ENCODE peak calls at places on chromosomes 1 and 21, in ten cellular contexts. One of them, this sample, is unnamed. For H3K27me3 and H3K4me1, the result is how much of the 10 kb centered on the place peaks cover.

GRCh38 chr1:187646536-187647128 is 817.9 kb downstream of the PLA2G4A start:
- DNase-seq in CD8-positive, alpha-beta T cell: no peak
- DNase-seq in PC-3: no peak
- DNase-seq in GM23338: no peak
- DNase-seq in heart right ventricle: no peak
- DNase-seq in GM23248: no peak
- DNase-seq in pancreas: no peak
- DNase-seq in mammary epithelial cell: no peak
- DNase-seq in adrenal gland: no peak
- DNase-seq in colonic mucosa: no peak
- DNase-seq in this sample: no peak

GRCh38 chr1:199522338-199522737 is 505.2 kb upstream of the NR5A2 start:
- DNase-seq in CD8-positive, alpha-beta T cell: no peak
- DNase-seq in PC-3: peak
- DNase-seq in GM23338: no peak
- DNase-seq in heart right ventricle: no peak
- DNase-seq in GM23248: peak
- DNase-seq in pancreas: no peak
- DNase-seq in mammary epithelial cell: no peak
- DNase-seq in adrenal gland: no peak
- DNase-seq in colonic mucosa: no peak
- DNase-seq in this sample: no peak

GRCh38 chr1:244273845-244274619 is 177.7 kb downstream of the ADSS2 start:
- DNase-seq in CD8-positive, alpha-beta T cell: no peak
- DNase-seq in PC-3: peak
- DNase-seq in GM23338: no peak
- DNase-seq in heart right ventricle: peak
- DNase-seq in GM23248: peak
- DNase-seq in pancreas: no peak
- DNase-seq in mammary epithelial cell: peak
- DNase-seq in adrenal gland: peak
- DNase-seq in colonic mucosa: peak
- DNase-seq in this sample: peak

GRCh38 chr1:226659641-226660040 is 79.4 kb downstream of the ITPKB start:
- DNase-seq in CD8-positive, alpha-beta T cell: no peak
- DNase-seq in PC-3: no peak
- DNase-seq in GM23338: no peak
- DNase-seq in heart right ventricle: no peak
- DNase-seq in GM23248: no peak
- DNase-seq in pancreas: no peak
- DNase-seq in mammary epithelial cell: no peak
- DNase-seq in adrenal gland: no peak
- DNase-seq in colonic mucosa: no peak
- DNase-seq in this sample: no peak

GRCh38 chr1:86375688-86376087 is 20.4 kb downstream of the ODF2L start:
- DNase-seq in CD8-positive, alpha-beta T cell: no peak
- DNase-seq in PC-3: no peak
- DNase-seq in GM23338: no peak
- DNase-seq in heart right ventricle: no peak
- DNase-seq in GM23248: peak
- DNase-seq in pancreas: no peak
- DNase-seq in mammary epithelial cell: no peak
- DNase-seq in adrenal gland: no peak
- DNase-seq in colonic mucosa: no peak
- DNase-seq in this sample: peak

GRCh38 chr1:2270260-2271100 is 42.4 kb downstream of the SKI start:
- DNase-seq in CD8-positive, alpha-beta T cell: no peak
- DNase-seq in PC-3: no peak
- DNase-seq in GM23338: no peak
- DNase-seq in heart right ventricle: no peak
- DNase-seq in GM23248: no peak
- DNase-seq in pancreas: peak
- DNase-seq in mammary epithelial cell: no peak
- DNase-seq in adrenal gland: no peak
- DNase-seq in colonic mucosa: no peak
- DNase-seq in this sample: peak

GRCh38 chr1:56064705-56065104 is 514.7 kb downstream of the PLPP3 start:
- DNase-seq in CD8-positive, alpha-beta T cell: no peak
- DNase-seq in PC-3: peak
- DNase-seq in GM23338: no peak
- DNase-seq in heart right ventricle: no peak
- DNase-seq in GM23248: peak
- DNase-seq in pancreas: no peak
- DNase-seq in mammary epithelial cell: peak
- DNase-seq in adrenal gland: no peak
- DNase-seq in colonic mucosa: no peak
- DNase-seq in this sample: peak

GRCh38 chr21:34983680-34984086 is 65.4 kb downstream of the RUNX1 start:
- DNase-seq in CD8-positive, alpha-beta T cell: peak
- DNase-seq in PC-3: peak
- DNase-seq in GM23338: no peak
- DNase-seq in heart right ventricle: no peak
- DNase-seq in GM23248: peak
- DNase-seq in pancreas: no peak
- DNase-seq in mammary epithelial cell: peak
- DNase-seq in adrenal gland: peak
- DNase-seq in colonic mucosa: no peak
- DNase-seq in this sample: no peak

GRCh38 chr1:59194621-59195020 is 102.3 kb upstream of the FGGY start:
- DNase-seq in CD8-positive, alpha-beta T cell: no peak
- DNase-seq in PC-3: peak
- DNase-seq in GM23338: no peak
- DNase-seq in heart right ventricle: no peak
- DNase-seq in GM23248: no peak
- DNase-seq in pancreas: no peak
- DNase-seq in mammary epithelial cell: peak
- DNase-seq in adrenal gland: no peak
- DNase-seq in colonic mucosa: no peak
- DNase-seq in this sample: no peak

GRCh38 chr1:36088265-36088576 is 471 bp upstream of the ADPRS start:
- DNase-seq in CD8-positive, alpha-beta T cell: no peak
- DNase-seq in PC-3: no peak
- DNase-seq in GM23338: no peak
- DNase-seq in heart right ventricle: no peak
- DNase-seq in GM23248: no peak
- DNase-seq in pancreas: no peak
- DNase-seq in mammary epithelial cell: no peak
- DNase-seq in adrenal gland: no peak
- DNase-seq in colonic mucosa: no peak
- DNase-seq in this sample: no peak

GRCh38 chr1:31529999-31530705 is 46.2 kb upstream of the TINAGL1 start:
- DNase-seq in CD8-positive, alpha-beta T cell: no peak
- DNase-seq in PC-3: no peak
- DNase-seq in GM23338: no peak
- DNase-seq in heart right ventricle: no peak
- DNase-seq in GM23248: peak
- DNase-seq in pancreas: no peak
- DNase-seq in mammary epithelial cell: peak
- DNase-seq in adrenal gland: no peak
- DNase-seq in colonic mucosa: no peak
- DNase-seq in this sample: no peak

GRCh38 chr1:166514067-166514466 is 325.2 kb upstream of the POGK start:
- DNase-seq in CD8-positive, alpha-beta T cell: no peak
- DNase-seq in PC-3: no peak
- DNase-seq in GM23338: no peak
- DNase-seq in heart right ventricle: no peak
- DNase-seq in GM23248: no peak
- DNase-seq in pancreas: no peak
- DNase-seq in mammary epithelial cell: no peak
- DNase-seq in adrenal gland: no peak
- DNase-seq in colonic mucosa: no peak
- DNase-seq in this sample: no peak

GRCh38 chr1:234666206-234666605 is 56.2 kb upstream of the IRF2BP2 start:
- DNase-seq in CD8-positive, alpha-beta T cell: no peak
- DNase-seq in PC-3: no peak
- DNase-seq in GM23338: no peak
- DNase-seq in heart right ventricle: no peak
- DNase-seq in GM23248: no peak
- DNase-seq in pancreas: no peak
- DNase-seq in mammary epithelial cell: no peak
- DNase-seq in adrenal gland: no peak
- DNase-seq in colonic mucosa: no peak
- DNase-seq in this sample: no peak

GRCh38 chr1:39255212-39255611 is 50.7 kb downstream of the MACF1 start:
- DNase-seq in CD8-positive, alpha-beta T cell: no peak
- DNase-seq in PC-3: no peak
- DNase-seq in GM23338: no peak
- DNase-seq in heart right ventricle: no peak
- DNase-seq in GM23248: peak
- DNase-seq in pancreas: no peak
- DNase-seq in mammary epithelial cell: no peak
- DNase-seq in adrenal gland: no peak
- DNase-seq in colonic mucosa: no peak
- DNase-seq in this sample: peak

GRCh38 chr21:34878501-34878900 is 170.6 kb downstream of the RUNX1 start:
- DNase-seq in CD8-positive, alpha-beta T cell: no peak
- DNase-seq in PC-3: peak
- DNase-seq in GM23338: no peak
- DNase-seq in heart right ventricle: no peak
- DNase-seq in GM23248: peak
- DNase-seq in pancreas: no peak
- DNase-seq in mammary epithelial cell: no peak
- DNase-seq in adrenal gland: no peak
- DNase-seq in colonic mucosa: peak
- DNase-seq in this sample: no peak

GRCh38 chr1:33246171-33246570 is 10.1 kb upstream of the ZNF362 start:
- DNase-seq in CD8-positive, alpha-beta T cell: no peak
- DNase-seq in PC-3: no peak
- DNase-seq in GM23338: no peak
- DNase-seq in heart right ventricle: no peak
- DNase-seq in GM23248: no peak
- DNase-seq in pancreas: no peak
- DNase-seq in mammary epithelial cell: no peak
- DNase-seq in adrenal gland: no peak
- DNase-seq in colonic mucosa: no peak
- DNase-seq in this sample: no peak

DNA sequence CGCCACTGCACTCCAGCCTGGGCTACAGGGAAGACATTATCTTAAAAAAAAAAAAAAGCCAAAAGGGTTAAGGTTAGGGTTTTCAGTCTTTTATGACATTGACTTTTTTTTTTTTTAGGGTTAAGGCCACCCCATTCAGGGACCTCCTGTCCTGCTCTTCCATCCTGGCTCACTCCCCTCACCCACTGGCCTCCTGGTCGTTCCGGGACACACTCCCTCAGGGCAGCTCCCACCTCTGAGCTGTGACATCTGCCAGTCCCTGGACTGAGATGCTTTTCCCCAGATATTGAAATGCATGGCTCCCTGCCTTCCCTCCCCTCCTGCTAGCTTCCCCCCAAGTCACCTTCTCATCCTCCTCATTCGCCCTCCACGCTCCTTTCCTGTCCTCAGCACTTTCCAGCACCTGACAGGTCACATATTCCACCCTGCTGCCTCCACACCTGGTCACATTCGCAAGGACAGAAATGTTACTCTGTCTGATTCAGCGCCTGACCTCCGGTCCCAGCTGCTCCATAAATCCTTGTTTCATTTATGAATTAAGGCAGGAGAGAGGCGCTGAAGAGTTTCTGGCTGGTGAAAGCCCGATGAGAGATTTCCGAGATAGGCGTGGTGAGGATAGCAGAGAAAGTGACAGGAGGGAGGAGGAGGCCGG is 9.5 kb downstream of the PLEKHG5 start:
- DNase-seq in CD8-positive, alpha-beta T cell: no peak
- DNase-seq in PC-3: no peak
- DNase-seq in GM23338: no peak
- DNase-seq in heart right ventricle: no peak
- DNase-seq in GM23248: no peak
- DNase-seq in pancreas: no peak
- DNase-seq in mammary epithelial cell: no peak
- DNase-seq in adrenal gland: no peak
- DNase-seq in colonic mucosa: peak
- DNase-seq in this sample: no peak
- H3K27me3 ChIP-seq in CD8-positive, alpha-beta T cell: under half
- H3K27me3 ChIP-seq in PC-3: under half
- H3K27me3 ChIP-seq in GM23338: under half
- H3K27me3 ChIP-seq in heart right ventricle: under half
- H3K27me3 ChIP-seq in GM23248: under half
- H3K27me3 ChIP-seq in pancreas: under half
- H3K27me3 ChIP-seq in mammary epithelial cell: under half
- H3K27me3 ChIP-seq in adrenal gland: under half
- H3K27me3 ChIP-seq in colonic mucosa: under half
- H3K27me3 ChIP-seq in this sample: under half

DNA sequence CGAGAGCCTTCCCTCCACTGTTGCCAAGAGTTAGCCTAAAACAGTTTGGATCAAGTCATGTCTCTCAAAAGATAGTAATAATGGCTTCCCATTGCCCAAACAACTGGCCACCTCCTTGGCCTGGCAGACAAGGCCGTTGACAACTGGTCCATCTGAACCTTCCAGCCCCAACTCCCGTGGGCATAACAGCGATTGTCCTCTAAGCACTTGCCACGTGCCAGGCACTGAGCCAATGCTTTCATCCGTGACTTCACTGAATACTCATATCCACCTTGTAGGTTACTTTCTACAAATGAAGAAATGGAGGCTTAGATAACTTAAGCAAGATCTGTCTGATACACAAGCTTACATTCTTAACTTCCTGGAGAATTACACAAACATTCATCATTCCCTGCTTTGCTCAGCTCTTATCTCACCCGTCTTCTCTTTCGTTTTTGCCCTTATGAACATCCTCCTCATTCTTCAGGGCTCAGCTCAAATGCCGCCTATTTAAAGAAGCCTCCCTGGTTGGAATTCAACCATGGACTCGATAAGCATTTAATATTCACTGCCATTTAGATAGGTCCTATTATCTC is 106.4 kb downstream of the KCND3 start:
- DNase-seq in CD8-positive, alpha-beta T cell: no peak
- DNase-seq in PC-3: no peak
- DNase-seq in GM23338: no peak
- DNase-seq in heart right ventricle: no peak
- DNase-seq in GM23248: no peak
- DNase-seq in pancreas: no peak
- DNase-seq in mammary epithelial cell: no peak
- DNase-seq in adrenal gland: no peak
- DNase-seq in colonic mucosa: no peak
- DNase-seq in this sample: no peak
- H3K4me1 ChIP-seq in CD8-positive, alpha-beta T cell: under half
- H3K4me1 ChIP-seq in PC-3: under half
- H3K4me1 ChIP-seq in GM23338: under half
- H3K4me1 ChIP-seq in heart right ventricle: under half
- H3K4me1 ChIP-seq in GM23248: under half
- H3K4me1 ChIP-seq in pancreas: under half
- H3K4me1 ChIP-seq in mammary epithelial cell: under half
- H3K4me1 ChIP-seq in adrenal gland: under half
- H3K4me1 ChIP-seq in colonic mucosa: under half
- H3K4me1 ChIP-seq in this sample: under half

GRCh38 chr1:201465698-201466290 is 3.2 kb downstream of the PHLDA3 start:
- DNase-seq in CD8-positive, alpha-beta T cell: no peak
- DNase-seq in PC-3: peak
- DNase-seq in GM23338: no peak
- DNase-seq in heart right ventricle: no peak
- DNase-seq in GM23248: no peak
- DNase-seq in pancreas: peak
- DNase-seq in mammary epithelial cell: no peak
- DNase-seq in adrenal gland: no peak
- DNase-seq in colonic mucosa: no peak
- DNase-seq in this sample: no peak
- H3K4me3 ChIP-seq in CD8-positive, alpha-beta T cell: no peak
- H3K4me3 ChIP-seq in PC-3: peak
- H3K4me3 ChIP-seq in GM23338: peak
- H3K4me3 ChIP-seq in heart right ventricle: peak
- H3K4me3 ChIP-seq in GM23248: peak
- H3K4me3 ChIP-seq in pancreas: no peak
- H3K4me3 ChIP-seq in mammary epithelial cell: peak
- H3K4me3 ChIP-seq in adrenal gland: no peak
- H3K4me3 ChIP-seq in colonic mucosa: no peak
- H3K4me3 ChIP-seq in this sample: no peak

GRCh38 chr1:203571661-203572060 is 55.0 kb upstream of the ATP2B4 start:
- DNase-seq in CD8-positive, alpha-beta T cell: no peak
- DNase-seq in PC-3: no peak
- DNase-seq in GM23338: no peak
- DNase-seq in heart right ventricle: no peak
- DNase-seq in GM23248: no peak
- DNase-seq in pancreas: no peak
- DNase-seq in mammary epithelial cell: no peak
- DNase-seq in adrenal gland: no peak
- DNase-seq in colonic mucosa: no peak
- DNase-seq in this sample: no peak
- H3K27me3 ChIP-seq in CD8-positive, alpha-beta T cell: under half
- H3K27me3 ChIP-seq in PC-3: under half
- H3K27me3 ChIP-seq in GM23338: under half
- H3K27me3 ChIP-seq in heart right ventricle: under half
- H3K27me3 ChIP-seq in GM23248: under half
- H3K27me3 ChIP-seq in pancreas: under half
- H3K27me3 ChIP-seq in mammary epithelial cell: under half
- H3K27me3 ChIP-seq in adrenal gland: under half
- H3K27me3 ChIP-seq in colonic mucosa: under half
- H3K27me3 ChIP-seq in this sample: under half

This sample was measured in cardiac muscle cell.